ENCODE peak calls at places on chromosome 21, in seven cellular contexts. W is IMR-90, H is upper lobe of right lung, Q is esophagus muscularis mucosa, J is cardiac muscle cell, S is neural progenitor cell, O is mammary epithelial cell. D is an unnamed sample.

GRCh38 chr21:40120944-40121575 is 253.8 kb downstream of the PCP4 start:
- DNase-seq in W (peak; percentile 1), H (no peak), Q (no peak), J (peak; percentile 4), S (peak; percentile 42), O (no peak), D (no peak)

GRCh38 chr21:43193651-43194302 is 25.0 kb downstream of the CRYAA start:
- DNase-seq in W (peak; percentile 89), H (peak; percentile 54), Q (no peak), J (peak; percentile 90), S (no peak), O (peak; percentile 96), D (peak; percentile 28)

GRCh38 chr21:14088391-14088790 is 122.4 kb downstream of the LIPI start:
- DNase-seq in W (no peak), H (no peak), Q (no peak), J (no peak), S (no peak), O (no peak), D (no peak)

GRCh38 chr21:44085491-44086321 is 21.5 kb upstream of the PWP2 start:
- DNase-seq in W (no peak), H (peak; percentile 53), Q (no peak), J (peak; percentile 40), S (no peak), O (no peak), D (no peak)

GRCh38 chr21:28805885-28806284 is 186.8 kb downstream of the LTN1 start:
- DNase-seq in W (peak; percentile 97), H (no peak), Q (no peak), J (peak; percentile 88), S (no peak), O (no peak), D (no peak)

GRCh38 chr21:40208960-40209359 is 341.7 kb downstream of the PCP4 start:
- DNase-seq in W (no peak), H (no peak), Q (no peak), J (no peak), S (no peak), O (no peak), D (no peak)

GRCh38 chr21:18350216-18350615 is 53.4 kb downstream of the TMPRSS15 start:
- DNase-seq in W (no peak), H (no peak), Q (no peak), J (no peak), S (no peak), O (no peak), D (no peak)

GRCh38 chr21:15966216-15966615 is 236.4 kb downstream of the USP25 start:
- DNase-seq in W (no peak), H (no peak), Q (no peak), J (peak; percentile 30), S (no peak), O (no peak), D (no peak)

GRCh38 chr21:17397703-17398102 is 115.1 kb upstream of the CXADR start:
- DNase-seq in W (no peak), H (no peak), Q (no peak), J (no peak), S (no peak), O (no peak), D (no peak)

GRCh38 chr21:36428789-36429671 is 43.8 kb downstream of the CHAF1B start:
- DNase-seq in W (no peak), H (no peak), Q (no peak), J (no peak), S (no peak), O (no peak), D (no peak)

GRCh38 chr21:31184462-31184861 is 146.2 kb upstream of the KRTAP19-8 start:
- DNase-seq in W (no peak), H (no peak), Q (no peak), J (no peak), S (no peak), O (no peak), D (no peak)

GRCh38 chr21:38299651-38300050 is 42.9 kb downstream of the KCNJ15 start:
- DNase-seq in W (no peak), H (no peak), Q (no peak), J (no peak), S (no peak), O (no peak), D (no peak)
- H3K27ac ChIP-seq in W (peak overlapping the region; percentile 13), H (no peak overlapping the region), Q (no peak overlapping the region), J (no peak overlapping the region), S (no peak overlapping the region), O (no peak overlapping the region), D (no peak overlapping the region)

GRCh38 chr21:38306407-38306806 is 49.6 kb downstream of the KCNJ15 start:
- DNase-seq in W (peak; percentile 96), H (no peak), Q (no peak), J (peak; percentile 79), S (no peak), O (peak; percentile 61), D (no peak)
- H3K4me3 ChIP-seq in W (no peak overlapping the region), H (no peak overlapping the region), Q (no peak overlapping the region), J (no peak overlapping the region), S (no peak overlapping the region), O (no peak overlapping the region), D (no peak overlapping the region)

DNA sequence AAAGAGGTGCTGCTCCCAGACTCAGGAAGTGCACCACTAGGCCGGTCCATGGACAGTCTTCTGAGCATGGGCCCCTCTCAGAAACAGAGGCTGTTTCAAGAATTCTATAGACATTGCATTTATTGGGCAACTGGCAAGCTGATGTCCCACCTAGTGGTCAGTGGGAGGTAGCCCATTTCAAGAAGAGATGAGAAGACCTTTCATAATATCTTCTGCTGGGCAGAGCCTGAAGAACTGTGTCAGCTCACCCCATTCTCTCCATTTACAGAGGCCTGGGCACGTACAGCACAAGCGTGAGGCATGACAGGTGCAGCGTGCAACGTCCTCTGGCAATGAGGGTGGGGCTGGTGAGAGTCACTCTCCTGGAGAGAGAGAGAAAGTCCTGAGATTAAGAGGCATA is 216.0 kb downstream of the DYRK1A start:
- DNase-seq in W (peak; percentile 77), H (no peak), Q (no peak), J (peak; percentile 84), S (peak; percentile 31), O (peak; percentile 32), D (peak; percentile 55)
- TF ChIP-seq CTCF in W (peak; percentile 85), H (peak; percentile 47), Q (peak; percentile 67), J (peak; percentile 84), S (peak; percentile 51), O (peak; percentile 61), D (peak; percentile 78)

GRCh38 chr21:38911523-38912354 is 106.0 kb downstream of the ETS2 start:
- DNase-seq in W (no peak), H (no peak), Q (peak; percentile 64), J (no peak), S (no peak), O (no peak), D (no peak)

GRCh38 chr21:38908537-38908936 is 102.8 kb downstream of the ETS2 start:
- DNase-seq in W (no peak), H (no peak), Q (no peak), J (no peak), S (no peak), O (peak; percentile 64), D (no peak)

GRCh38 chr21:38910390-38911008 is 104.8 kb downstream of the ETS2 start:
- DNase-seq in W (no peak), H (no peak), Q (no peak), J (no peak), S (no peak), O (peak; percentile 89), D (no peak)

GRCh38 chr21:38909109-38909508 is 103.4 kb downstream of the ETS2 start:
- DNase-seq in W (no peak), H (no peak), Q (no peak), J (no peak), S (no peak), O (no peak), D (no peak)

DNA sequence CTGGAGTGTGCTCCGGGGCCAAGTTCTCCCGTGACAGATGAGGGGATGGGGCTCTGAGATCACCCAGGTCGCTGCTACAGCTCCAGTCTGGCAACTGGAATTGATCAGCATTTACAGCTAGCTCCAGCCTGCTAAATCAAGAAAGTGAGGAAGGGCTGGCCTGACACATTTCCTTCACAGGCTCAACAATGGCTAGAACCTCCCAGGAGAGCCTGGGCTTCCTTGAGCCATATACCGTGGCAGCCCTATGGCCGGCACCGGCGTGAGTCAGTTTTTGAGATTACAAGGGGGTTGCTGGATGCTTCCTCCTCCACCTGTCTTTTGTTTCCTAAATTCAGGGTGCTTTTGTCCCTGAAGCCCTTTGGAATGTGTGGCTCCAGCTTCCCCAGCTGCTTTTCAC is 104.2 kb downstream of the ETS2 start:
- DNase-seq in W (no peak), H (no peak), Q (no peak), J (no peak), S (no peak), O (no peak), D (no peak)
- H3K27ac ChIP-seq in W (no peak overlapping the region), H (no peak overlapping the region), Q (peak overlapping the region; percentile 53), J (no peak overlapping the region), S (no peak overlapping the region), O (peak overlapping the region; percentile 61), D (no peak overlapping the region)

GRCh38 chr21:34526236-34526617 is 14.2 kb upstream of the KCNE1 start:
- DNase-seq in W (no peak), H (no peak), Q (no peak), J (peak; percentile 56), S (no peak), O (no peak), D (no peak)
- H3K4me3 ChIP-seq in W (peak overlapping the region; percentile 57), H (peak overlapping the region; percentile 56), Q (peak overlapping the region; percentile 54), J (no peak overlapping the region), S (no peak overlapping the region), O (peak overlapping the region; percentile 51), D (no peak overlapping the region)

DNA sequence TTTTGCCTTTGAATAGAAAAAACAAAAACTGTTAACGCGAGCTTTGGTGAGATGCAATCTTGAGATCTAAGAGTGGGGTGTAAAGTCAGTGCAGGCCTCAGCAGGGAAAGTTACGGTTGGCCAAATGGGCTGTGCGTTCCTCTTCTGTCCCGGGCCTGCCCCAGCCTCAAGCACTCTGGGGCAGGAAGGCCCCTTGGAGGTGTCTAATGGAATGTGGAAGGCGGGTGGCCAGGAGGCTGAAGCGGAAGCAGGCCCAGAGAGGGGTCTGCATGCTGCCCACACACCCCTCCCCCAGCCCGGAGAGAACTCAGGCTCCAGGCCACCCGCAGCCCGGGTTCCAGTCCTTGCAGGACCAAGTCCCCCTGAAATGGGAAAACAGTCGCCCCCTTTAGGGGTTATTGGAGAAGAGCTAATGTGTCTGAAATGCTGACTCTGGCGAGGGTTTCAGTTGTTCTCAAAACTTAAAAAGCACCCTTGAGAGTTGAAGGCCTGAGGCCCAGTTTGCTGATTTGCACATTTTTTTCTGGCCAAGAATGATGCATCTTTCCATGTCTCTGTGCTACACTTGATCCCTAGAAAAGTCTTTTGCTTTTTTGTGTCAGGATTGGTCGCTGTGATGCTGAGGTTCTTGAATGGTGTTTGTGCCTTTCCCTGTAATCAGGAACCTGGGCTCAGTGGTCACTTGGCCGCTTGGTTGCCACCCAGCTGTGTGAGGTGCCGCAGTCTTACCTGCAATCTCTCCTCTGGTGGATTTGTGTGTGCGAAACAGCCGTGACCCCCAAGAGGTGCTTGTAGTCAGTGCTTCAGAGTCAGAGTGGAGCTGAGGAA is 2.0 kb downstream of the COL18A1 start:
- DNase-seq in W (no peak), H (no peak), Q (no peak), J (no peak), S (peak; percentile 77), O (no peak), D (peak; percentile 91)
- TF ChIP-seq CTCF in W (peak; percentile 7), H (no peak), Q (no peak), J (peak; percentile 13), S (peak; percentile 47), O (peak; percentile 3), D (peak; percentile 55)

GRCh38 chr21:45923146-45923545 is 58.4 kb upstream of the COL6A1 start:
- DNase-seq in W (peak; percentile 75), H (peak; percentile 76), Q (no peak), J (peak; percentile 83), S (peak; percentile 69), O (peak; percentile 44), D (peak; percentile 93)
- H3K27ac ChIP-seq in W (no peak overlapping the region), H (no peak overlapping the region), Q (no peak overlapping the region), J (no peak overlapping the region), S (no peak overlapping the region), O (no peak overlapping the region), D (no peak overlapping the region)

D was measured in endodermal cell.